ENCODE peak calls at places on chromosomes 4 and X, in eight cellular contexts. O, Q, W, C, Z, A, H and K are unnamed samples.

GRCh38 chr4:108881190-108881589 is 118.3 kb upstream of the ETNPPL start:
- DNase-seq in H (no peak), Z (peak), W (no peak), Q (no peak), A (no peak), C (no peak), O (no peak), K (peak)

GRCh38 chrX:17375631-17376380 is 806 bp downstream of the NHS start:
- DNase-seq in W (peak), Z (peak), C (no peak), Q (peak), A (no peak), O (peak), H (peak), K (peak)

GRCh38 chr4:187378441-187378840 is 617.1 kb upstream of the ZFP42 start:
- DNase-seq in W (no peak), Q (no peak), A (no peak), O (no peak), Z (no peak), H (no peak), C (no peak), K (peak)

GRCh38 chr4:20305976-20306375 is 54.3 kb downstream of the SLIT2 start:
- DNase-seq in C (no peak), Z (peak), O (peak), W (peak), Q (no peak), H (no peak), A (no peak), K (no peak)

GRCh38 chr4:60805500-60806313 is 394.4 kb upstream of the ADGRL3 start:
- DNase-seq in O (peak), A (no peak), Q (no peak), C (no peak), W (peak), H (no peak), Z (peak), K (peak)

GRCh38 chr4:109908741-109909140 is 3.9 kb upstream of the EGF start:
- DNase-seq in W (no peak), H (no peak), A (no peak), O (no peak), Q (no peak), C (no peak), Z (peak), K (no peak)

GRCh38 chrX:20066968-20067708 is 49.6 kb downstream of the MAP7D2 start:
- DNase-seq in C (peak), Q (no peak), A (no peak), O (peak), W (peak), H (no peak), Z (peak), K (peak)

GRCh38 chrX:30659421-30659820 is 6.2 kb downstream of the GK start:
- DNase-seq in C (no peak), O (peak), A (no peak), W (no peak), H (no peak), Q (no peak), Z (peak), K (peak)

GRCh38 chrX:17519349-17519748 is 144.3 kb downstream of the NHS start:
- DNase-seq in W (no peak), Q (peak), A (peak), O (no peak), H (no peak), Z (peak), C (no peak), K (no peak)

GRCh38 chr4:159358226-159358625 is 255.3 kb downstream of the RAPGEF2 start:
- DNase-seq in Q (no peak), Z (peak), C (no peak), O (no peak), A (no peak), H (no peak), W (no peak), K (no peak)

GRCh38 chrX:7244400-7244799 is 96.4 kb upstream of the PUDP start:
- DNase-seq in W (no peak), Q (no peak), Z (no peak), O (no peak), A (no peak), C (no peak), H (no peak), K (no peak)

GRCh38 chr4:62454535-62454934 is 1254.4 kb downstream of the ADGRL3 start:
- DNase-seq in A (no peak), Z (no peak), W (no peak), O (no peak), H (no peak), Q (no peak), C (no peak), K (no peak)

GRCh38 chr4:168528131-168528949 is 31.5 kb downstream of the PALLD start:
- DNase-seq in Z (no peak), A (no peak), H (no peak), O (no peak), C (no peak), W (no peak), Q (no peak), K (peak)

GRCh38 chr4:185254434-185254833 is 45.0 kb downstream of the SNX25 start:
- DNase-seq in H (no peak), Z (no peak), A (no peak), W (no peak), O (no peak), C (no peak), Q (no peak), K (no peak)

GRCh38 chrX:107014927-107015326 is 14.9 kb upstream of the MORC4 start:
- DNase-seq in O (no peak), Z (no peak), A (no peak), Q (no peak), C (no peak), H (no peak), W (no peak), K (no peak)

GRCh38 chr4:106659386-106659785 is 290.8 kb upstream of the GIMD1 start:
- DNase-seq in C (no peak), H (no peak), A (no peak), Z (no peak), O (no peak), W (no peak), Q (no peak), K (no peak)

GRCh38 chr4:68773699-68774098 is 42.1 kb upstream of the UGT2B10 start:
- DNase-seq in W (no peak), A (no peak), Z (no peak), C (no peak), H (no peak), Q (no peak), O (no peak), K (no peak)

GRCh38 chrX:130351567-130351966 is 11.8 kb downstream of the SLC25A14 start:
- DNase-seq in W (no peak), O (no peak), H (no peak), Q (no peak), A (no peak), Z (no peak), C (no peak), K (no peak)

GRCh38 chr4:102169345-102169744 is 175.9 kb downstream of the SLC39A8 start:
- DNase-seq in H (no peak), W (peak), O (peak), Z (no peak), A (no peak), Q (no peak), C (no peak), K (no peak)

GRCh38 chr4:115370490-115370889 is 257.1 kb upstream of the NDST4 start:
- DNase-seq in Q (no peak), C (no peak), Z (no peak), H (no peak), W (no peak), O (no peak), A (no peak), K (no peak)

GRCh38 chrX:70960728-70961127 is 29.8 kb upstream of the SLC7A3 start:
- DNase-seq in O (no peak), Z (no peak), W (peak), H (no peak), C (no peak), A (no peak), Q (no peak), K (no peak)

GRCh38 chrX:17065100-17065499 is 118.6 kb downstream of the REPS2 start:
- DNase-seq in O (no peak), H (no peak), C (no peak), W (no peak), Q (no peak), A (no peak), Z (no peak), K (no peak)

GRCh38 chr4:168831585-168831918 is 178.5 kb downstream of the CBR4 start:
- DNase-seq in W (peak), O (no peak), C (no peak), Q (no peak), A (no peak), H (no peak), Z (no peak), K (no peak)

GRCh38 chr4:127140306-127140705 is 492.5 kb upstream of the INTU start:
- DNase-seq in A (no peak), C (no peak), O (no peak), Z (peak), H (no peak), W (no peak), Q (no peak), K (no peak)

GRCh38 chrX:106613277-106613676 is 1.5 kb downstream of the RADX start:
- DNase-seq in W (no peak), Q (no peak), A (no peak), O (no peak), H (no peak), Z (no peak), C (no peak), K (no peak)

GRCh38 chr4:186702297-186702696 is 21.4 kb downstream of the FAT1 start:
- DNase-seq in Q (no peak), O (no peak), H (no peak), A (no peak), Z (no peak), W (no peak), C (no peak), K (no peak)

GRCh38 chr4:3773552-3774001 is 7.4 kb downstream of the ADRA2C start:
- DNase-seq in Q (no peak), O (no peak), C (no peak), Z (no peak), A (no peak), H (peak), W (no peak), K (no peak)

GRCh38 chr4:41214158-41215146 is at the start of gene APBB2:
- DNase-seq in Z (peak), H (peak), W (peak), Q (peak), O (peak), A (peak), C (peak), K (peak)